ENCODE peak calls at places on chromosomes 5 and 9, in four cellular contexts. One of them, this sample, is unnamed.
A peak's percentile ranks its signal among the peaks of the same experiment; 100 is the strongest.

GRCh38 chr9:119278138-119278537 is 91.1 kb downstream of the BRINP1 start:
- DNase-seq in AG10803: no peak
- DNase-seq in heart right ventricle: no peak
- DNase-seq in activated CD8-positive, alpha-beta T cell treated with anti-CD3 and anti-CD28 coated beads for 36 hours: no peak
- DNase-seq in this sample: no peak

GRCh38 chr9:120891255-120891954 is 14.4 kb upstream of the PHF19 start:
- DNase-seq in AG10803: no peak
- DNase-seq in heart right ventricle: no peak
- DNase-seq in activated CD8-positive, alpha-beta T cell treated with anti-CD3 and anti-CD28 coated beads for 36 hours: peak; percentile 89
- DNase-seq in this sample: no peak

GRCh38 chr5:117761190-117761589 is 1186.6 kb upstream of the SEMA6A start:
- DNase-seq in AG10803: no peak
- DNase-seq in heart right ventricle: no peak
- DNase-seq in activated CD8-positive, alpha-beta T cell treated with anti-CD3 and anti-CD28 coated beads for 36 hours: no peak
- DNase-seq in this sample: no peak

GRCh38 chr9:13412323-13412722 is 132.8 kb upstream of the MPDZ start:
- DNase-seq in AG10803: peak; percentile 41
- DNase-seq in heart right ventricle: no peak
- DNase-seq in activated CD8-positive, alpha-beta T cell treated with anti-CD3 and anti-CD28 coated beads for 36 hours: no peak
- DNase-seq in this sample: no peak

GRCh38 chr5:123454236-123454911 is 31.2 kb upstream of the CEP120 start:
- DNase-seq in AG10803: no peak
- DNase-seq in heart right ventricle: no peak
- DNase-seq in activated CD8-positive, alpha-beta T cell treated with anti-CD3 and anti-CD28 coated beads for 36 hours: no peak
- DNase-seq in this sample: no peak

GRCh38 chr5:115402822-115403577 is 106.5 kb upstream of the CCDC112 start:
- DNase-seq in AG10803: peak; percentile 53
- DNase-seq in heart right ventricle: no peak
- DNase-seq in activated CD8-positive, alpha-beta T cell treated with anti-CD3 and anti-CD28 coated beads for 36 hours: no peak
- DNase-seq in this sample: no peak

GRCh38 chr9:121561385-121562222 is 62.0 kb upstream of the GGTA1 start:
- DNase-seq in AG10803: no peak
- DNase-seq in heart right ventricle: no peak
- DNase-seq in activated CD8-positive, alpha-beta T cell treated with anti-CD3 and anti-CD28 coated beads for 36 hours: no peak
- DNase-seq in this sample: no peak

GRCh38 chr5:172679621-172680212 is 38.7 kb downstream of the NEURL1B start:
- DNase-seq in AG10803: no peak
- DNase-seq in heart right ventricle: no peak
- DNase-seq in activated CD8-positive, alpha-beta T cell treated with anti-CD3 and anti-CD28 coated beads for 36 hours: no peak
- DNase-seq in this sample: no peak

GRCh38 chr5:72177538-72177937 is 70.3 kb downstream of the MAP1B start:
- DNase-seq in AG10803: no peak
- DNase-seq in heart right ventricle: no peak
- DNase-seq in activated CD8-positive, alpha-beta T cell treated with anti-CD3 and anti-CD28 coated beads for 36 hours: no peak
- DNase-seq in this sample: no peak

GRCh38 chr9:6106576-6107339 is 91.3 kb upstream of the RANBP6 start:
- DNase-seq in AG10803: peak; percentile 79
- DNase-seq in heart right ventricle: no peak
- DNase-seq in activated CD8-positive, alpha-beta T cell treated with anti-CD3 and anti-CD28 coated beads for 36 hours: no peak
- DNase-seq in this sample: no peak

GRCh38 chr5:6470672-6471071 is 22.0 kb downstream of the UBE2QL1 start:
- DNase-seq in AG10803: no peak
- DNase-seq in heart right ventricle: no peak
- DNase-seq in activated CD8-positive, alpha-beta T cell treated with anti-CD3 and anti-CD28 coated beads for 36 hours: no peak
- DNase-seq in this sample: no peak

GRCh38 chr5:1009359-1010180 is 968 bp downstream of the NKD2 start:
- DNase-seq in AG10803: no peak
- DNase-seq in heart right ventricle: peak; percentile 15
- DNase-seq in activated CD8-positive, alpha-beta T cell treated with anti-CD3 and anti-CD28 coated beads for 36 hours: no peak
- DNase-seq in this sample: no peak

GRCh38 chr5:116380615-116381014 is 194.0 kb downstream of the SEMA6A start:
- DNase-seq in AG10803: no peak
- DNase-seq in heart right ventricle: no peak
- DNase-seq in activated CD8-positive, alpha-beta T cell treated with anti-CD3 and anti-CD28 coated beads for 36 hours: no peak
- DNase-seq in this sample: no peak

GRCh38 chr5:93192107-93192506 is 388.9 kb downstream of the NR2F1-AS1 start:
- DNase-seq in AG10803: peak; percentile 87
- DNase-seq in heart right ventricle: no peak
- DNase-seq in activated CD8-positive, alpha-beta T cell treated with anti-CD3 and anti-CD28 coated beads for 36 hours: no peak
- DNase-seq in this sample: no peak

GRCh38 chr5:167945542-167946384 is 345.7 kb upstream of the WWC1 start:
- DNase-seq in AG10803: peak; percentile 99
- DNase-seq in heart right ventricle: peak; percentile 44
- DNase-seq in activated CD8-positive, alpha-beta T cell treated with anti-CD3 and anti-CD28 coated beads for 36 hours: no peak
- DNase-seq in this sample: no peak

GRCh38 chr9:69443178-69443577 is 118.2 kb downstream of the ENTREP1 start:
- DNase-seq in AG10803: no peak
- DNase-seq in heart right ventricle: no peak
- DNase-seq in activated CD8-positive, alpha-beta T cell treated with anti-CD3 and anti-CD28 coated beads for 36 hours: no peak
- DNase-seq in this sample: no peak

GRCh38 chr5:95857185-95857945 is 34.8 kb upstream of the GLRX start:
- DNase-seq in AG10803: no peak
- DNase-seq in heart right ventricle: peak; percentile 78
- DNase-seq in activated CD8-positive, alpha-beta T cell treated with anti-CD3 and anti-CD28 coated beads for 36 hours: no peak
- DNase-seq in this sample: peak; percentile 97

GRCh38 chr5:37005946-37006540 is 129.5 kb downstream of the NIPBL start:
- DNase-seq in AG10803: peak; percentile 39
- DNase-seq in heart right ventricle: no peak
- DNase-seq in activated CD8-positive, alpha-beta T cell treated with anti-CD3 and anti-CD28 coated beads for 36 hours: no peak
- DNase-seq in this sample: no peak

GRCh38 chr9:92749071-92749933 is 15.3 kb downstream of the BICD2 start:
- DNase-seq in AG10803: no peak
- DNase-seq in heart right ventricle: no peak
- DNase-seq in activated CD8-positive, alpha-beta T cell treated with anti-CD3 and anti-CD28 coated beads for 36 hours: no peak
- DNase-seq in this sample: no peak

GRCh38 chr9:79604921-79605562 is 33.3 kb downstream of the TLE4 start:
- DNase-seq in AG10803: no peak
- DNase-seq in heart right ventricle: no peak
- DNase-seq in activated CD8-positive, alpha-beta T cell treated with anti-CD3 and anti-CD28 coated beads for 36 hours: no peak
- DNase-seq in this sample: no peak

GRCh38 chr5:178940569-178941360 is at the start of gene ZNF454:
- DNase-seq in AG10803: peak; percentile 87
- DNase-seq in heart right ventricle: peak; percentile 94
- DNase-seq in activated CD8-positive, alpha-beta T cell treated with anti-CD3 and anti-CD28 coated beads for 36 hours: no peak
- DNase-seq in this sample: peak; percentile 91

GRCh38 chr9:107337676-107338590 is 54.9 kb downstream of the RAD23B start:
- DNase-seq in AG10803: peak; percentile 62
- DNase-seq in heart right ventricle: no peak
- DNase-seq in activated CD8-positive, alpha-beta T cell treated with anti-CD3 and anti-CD28 coated beads for 36 hours: no peak
- DNase-seq in this sample: no peak

GRCh38 chr5:153629027-153629426 is 138.6 kb downstream of the GRIA1 start:
- DNase-seq in AG10803: peak; percentile 98
- DNase-seq in heart right ventricle: no peak
- DNase-seq in activated CD8-positive, alpha-beta T cell treated with anti-CD3 and anti-CD28 coated beads for 36 hours: no peak
- DNase-seq in this sample: peak; percentile 77

GRCh38 chr5:173299820-173300219 is 28.4 kb downstream of the STC2 start:
- DNase-seq in AG10803: no peak
- DNase-seq in heart right ventricle: no peak
- DNase-seq in activated CD8-positive, alpha-beta T cell treated with anti-CD3 and anti-CD28 coated beads for 36 hours: no peak
- DNase-seq in this sample: no peak

GRCh38 chr5:67814569-67815311 is 400.8 kb upstream of the PIK3R1 start:
- DNase-seq in AG10803: no peak
- DNase-seq in heart right ventricle: no peak
- DNase-seq in activated CD8-positive, alpha-beta T cell treated with anti-CD3 and anti-CD28 coated beads for 36 hours: no peak
- DNase-seq in this sample: no peak

GRCh38 chr9:92650839-92651621 is 18.9 kb downstream of the IPPK start:
- DNase-seq in AG10803: peak; percentile 82
- DNase-seq in heart right ventricle: peak; percentile 57
- DNase-seq in activated CD8-positive, alpha-beta T cell treated with anti-CD3 and anti-CD28 coated beads for 36 hours: no peak
- DNase-seq in this sample: peak; percentile 73

GRCh38 chr5:126454081-126454480 is 30.9 kb downstream of the GRAMD2B start:
- DNase-seq in AG10803: no peak
- DNase-seq in heart right ventricle: peak; percentile 39
- DNase-seq in activated CD8-positive, alpha-beta T cell treated with anti-CD3 and anti-CD28 coated beads for 36 hours: no peak
- DNase-seq in this sample: no peak

GRCh38 chr5:137837741-137838389 is 29.8 kb upstream of the MYOT start:
- DNase-seq in AG10803: no peak
- DNase-seq in heart right ventricle: no peak
- DNase-seq in activated CD8-positive, alpha-beta T cell treated with anti-CD3 and anti-CD28 coated beads for 36 hours: no peak
- DNase-seq in this sample: no peak

GRCh38 chr9:136724772-136725171 is 12.4 kb downstream of the DIPK1B start:
- DNase-seq in AG10803: no peak
- DNase-seq in heart right ventricle: no peak
- DNase-seq in activated CD8-positive, alpha-beta T cell treated with anti-CD3 and anti-CD28 coated beads for 36 hours: no peak
- DNase-seq in this sample: no peak

GRCh38 chr9:88915916-88916315 is 75.4 kb upstream of the S1PR3 start:
- DNase-seq in AG10803: no peak
- DNase-seq in heart right ventricle: no peak
- DNase-seq in activated CD8-positive, alpha-beta T cell treated with anti-CD3 and anti-CD28 coated beads for 36 hours: no peak
- DNase-seq in this sample: no peak

GRCh38 chr5:150497274-150497988 is 10.5 kb upstream of the NDST1 start:
- DNase-seq in AG10803: peak; percentile 88
- DNase-seq in heart right ventricle: peak; percentile 58
- DNase-seq in activated CD8-positive, alpha-beta T cell treated with anti-CD3 and anti-CD28 coated beads for 36 hours: no peak
- DNase-seq in this sample: peak; percentile 95

GRCh38 chr5:155080721-155081120 is 67.2 kb downstream of the KIF4B start:
- DNase-seq in AG10803: peak; percentile 42
- DNase-seq in heart right ventricle: no peak
- DNase-seq in activated CD8-positive, alpha-beta T cell treated with anti-CD3 and anti-CD28 coated beads for 36 hours: no peak
- DNase-seq in this sample: no peak

DNA sequence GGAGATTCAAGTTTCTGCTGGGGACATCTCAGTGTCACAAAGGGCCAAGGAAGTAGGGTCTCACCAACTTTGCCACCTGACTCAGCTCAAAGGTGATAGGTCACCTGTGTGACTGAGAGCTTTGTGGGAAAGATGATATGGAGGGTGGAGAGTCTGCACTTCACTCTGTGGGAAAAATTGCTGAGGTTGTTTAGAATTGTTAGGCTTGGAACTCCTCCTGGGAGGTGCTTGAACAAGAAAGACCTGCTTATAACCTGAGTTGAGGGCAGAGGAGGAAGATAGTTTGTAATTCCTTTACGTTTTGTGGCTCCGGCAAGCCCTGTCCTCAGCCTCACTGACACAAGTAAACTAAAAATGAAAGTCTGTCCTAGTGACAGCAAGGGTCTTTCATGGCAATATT is 23.0 kb downstream of the PCDHAC2 start:
- DNase-seq in AG10803: no peak
- DNase-seq in heart right ventricle: no peak
- DNase-seq in activated CD8-positive, alpha-beta T cell treated with anti-CD3 and anti-CD28 coated beads for 36 hours: no peak
- DNase-seq in this sample: no peak
- TF ChIP-seq CTCF in AG10803: no peak
- TF ChIP-seq CTCF in heart right ventricle: no peak
- TF ChIP-seq CTCF in activated CD8-positive, alpha-beta T cell treated with anti-CD3 and anti-CD28 coated beads for 36 hours: no peak
- TF ChIP-seq CTCF in this sample: no peak

DNA sequence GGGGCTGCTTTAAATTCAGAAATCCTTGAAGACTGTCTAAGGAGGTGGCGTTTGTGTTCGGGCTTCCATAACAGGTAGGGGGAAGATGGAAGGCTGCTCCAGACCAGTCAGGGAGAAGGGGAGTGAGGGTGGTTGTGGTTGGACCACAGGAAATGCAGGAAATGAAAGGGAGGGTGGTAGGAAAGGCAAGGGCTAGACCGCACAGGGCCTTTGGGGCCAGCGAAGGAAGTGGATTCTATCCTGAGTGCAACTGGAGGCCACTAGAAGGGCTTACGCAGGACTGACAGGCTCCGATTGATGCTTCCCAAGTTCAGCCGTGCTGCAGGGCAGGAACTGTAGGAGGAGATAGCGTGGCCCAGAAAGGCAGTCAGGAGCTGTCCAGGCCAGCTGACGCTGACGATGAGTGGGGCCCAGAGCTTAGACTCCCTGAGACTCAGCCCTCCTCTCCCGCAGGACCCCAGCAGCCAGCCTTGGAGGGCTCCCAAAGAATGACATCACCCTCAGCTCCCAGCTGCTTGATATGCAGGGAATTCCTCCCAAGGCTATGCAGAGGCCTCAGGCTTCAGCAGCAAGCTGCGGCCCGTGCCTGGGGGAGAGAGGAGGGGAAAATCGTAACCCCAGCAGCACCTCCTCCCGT is 48.8 kb downstream of the KCNIP1 start:
- DNase-seq in AG10803: peak; percentile 58
- DNase-seq in heart right ventricle: peak; percentile 69
- DNase-seq in activated CD8-positive, alpha-beta T cell treated with anti-CD3 and anti-CD28 coated beads for 36 hours: no peak
- DNase-seq in this sample: peak; percentile 71
- TF ChIP-seq CTCF in AG10803: no peak
- TF ChIP-seq CTCF in heart right ventricle: no peak
- TF ChIP-seq CTCF in activated CD8-positive, alpha-beta T cell treated with anti-CD3 and anti-CD28 coated beads for 36 hours: no peak
- TF ChIP-seq CTCF in this sample: no peak

DNA sequence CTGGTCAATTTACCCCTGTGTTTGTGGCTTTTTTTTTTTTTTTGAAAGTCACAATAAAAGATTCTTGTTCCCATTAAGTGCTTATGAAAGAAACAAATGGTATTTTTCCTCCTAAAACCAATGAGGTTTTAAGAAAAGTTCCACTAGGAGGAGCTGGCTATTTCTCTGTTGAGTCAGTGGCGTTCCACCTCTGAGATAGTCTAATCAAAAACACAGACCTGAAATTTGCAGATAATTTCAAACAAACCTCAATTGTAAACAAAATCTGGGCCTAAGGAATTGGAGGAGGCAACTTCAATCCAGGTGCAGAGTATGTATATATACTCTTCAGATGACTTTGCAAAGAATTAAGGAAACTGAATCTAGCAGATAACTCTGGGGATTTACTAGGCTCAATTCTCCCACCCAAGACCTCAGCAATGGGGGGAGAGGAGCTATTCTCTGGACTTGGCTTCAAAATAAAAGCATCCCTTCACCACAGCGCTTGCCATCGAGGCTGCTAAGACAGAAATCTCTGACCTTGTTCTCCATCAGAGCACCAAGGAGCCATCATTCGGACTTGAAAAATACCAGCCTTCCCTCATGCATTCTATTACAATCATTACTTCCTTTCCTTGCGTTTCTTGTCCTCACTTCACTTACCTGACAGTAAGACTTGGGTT is 52.4 kb downstream of the FANCC start:
- DNase-seq in AG10803: peak; percentile 49
- DNase-seq in heart right ventricle: no peak
- DNase-seq in activated CD8-positive, alpha-beta T cell treated with anti-CD3 and anti-CD28 coated beads for 36 hours: no peak
- DNase-seq in this sample: no peak
- TF ChIP-seq CTCF in AG10803: peak; percentile 69
- TF ChIP-seq CTCF in heart right ventricle: peak; percentile 40
- TF ChIP-seq CTCF in activated CD8-positive, alpha-beta T cell treated with anti-CD3 and anti-CD28 coated beads for 36 hours: no peak
- TF ChIP-seq CTCF in this sample: no peak

GRCh38 chr9:129182625-129183494 is 4.8 kb upstream of the IER5L start:
- DNase-seq in AG10803: no peak
- DNase-seq in heart right ventricle: peak; percentile 44
- DNase-seq in activated CD8-positive, alpha-beta T cell treated with anti-CD3 and anti-CD28 coated beads for 36 hours: no peak
- DNase-seq in this sample: no peak
- TF ChIP-seq CTCF in AG10803: peak; percentile 48
- TF ChIP-seq CTCF in heart right ventricle: peak; percentile 50
- TF ChIP-seq CTCF in activated CD8-positive, alpha-beta T cell treated with anti-CD3 and anti-CD28 coated beads for 36 hours: no peak
- TF ChIP-seq CTCF in this sample: no peak

This sample was measured in coronary artery.